ENCODE peak calls at places on chromosomes 3 and 15, in five cellular contexts. B, S, Y, P and H are unnamed samples.

GRCh38 chr3:127089487-127090145 is 103.3 kb upstream of the PRR23E start:
- DNase-seq in S (peak), P (no peak), B (no peak), Y (peak), H (peak)

GRCh38 chr3:40661285-40661684 is 136.5 kb downstream of the ZNF621 start:
- DNase-seq in P (no peak), S (no peak), B (no peak), Y (no peak), H (no peak)

GRCh38 chr15:90463381-90463780 is 66.3 kb upstream of the CRTC3 start:
- DNase-seq in Y (peak), P (no peak), S (peak), B (no peak), H (peak)

GRCh38 chr3:42376397-42376798 is 34.0 kb downstream of the LYZL4 start:
- DNase-seq in S (peak), Y (peak), P (peak), B (no peak), H (peak)

GRCh38 chr15:100255644-100256043 is 86.1 kb downstream of the ADAMTS17 start:
- DNase-seq in B (no peak), Y (no peak), P (no peak), S (no peak), H (no peak)

GRCh38 chr3:196274585-196274984 is 12.9 kb downstream of the PCYT1A start:
- DNase-seq in P (no peak), S (peak), Y (no peak), B (no peak), H (no peak)

GRCh38 chr3:150238043-150238802 is 169.9 kb upstream of the TSC22D2 start:
- DNase-seq in B (no peak), P (no peak), Y (no peak), S (no peak), H (no peak)

GRCh38 chr15:59222906-59223579 is 16.4 kb downstream of the LDHAL6B start:
- DNase-seq in B (no peak), P (no peak), Y (no peak), S (no peak), H (no peak)

GRCh38 chr15:84681822-84682221 is 23.8 kb upstream of the NMB start:
- DNase-seq in Y (peak), B (no peak), S (peak), P (no peak), H (no peak)

GRCh38 chr3:44529927-44530326 is 25.1 kb upstream of the ZKSCAN7 start:
- DNase-seq in S (no peak), B (no peak), P (no peak), Y (peak), H (peak)

GRCh38 chr3:126986001-126986400 is 3.1 kb downstream of the PLXNA1 start:
- DNase-seq in Y (peak), P (no peak), B (no peak), S (peak), H (peak)

GRCh38 chr15:57611938-57612337 is 20.2 kb downstream of the MYZAP start:
- DNase-seq in S (peak), P (peak), B (peak), Y (peak), H (peak)

GRCh38 chr3:71402872-71403271 is 180.7 kb downstream of the FOXP1 start:
- DNase-seq in S (no peak), B (no peak), Y (no peak), P (no peak), H (no peak)

GRCh38 chr3:184259878-184260570 is 1.3 kb downstream of the CAMK2N2 start:
- DNase-seq in Y (peak), P (no peak), S (no peak), B (peak), H (no peak)

GRCh38 chr3:71504250-71505036 is 79.1 kb downstream of the FOXP1 start:
- DNase-seq in B (peak), P (no peak), S (peak), Y (peak), H (peak)

GRCh38 chr3:100637197-100637631 is 27.8 kb downstream of the ADGRG7 start:
- DNase-seq in Y (no peak), B (no peak), S (no peak), P (no peak), H (peak)

GRCh38 chr15:44584162-44584749 is 47.3 kb downstream of the EIF3J start:
- DNase-seq in Y (peak), S (peak), B (peak), P (no peak), H (peak)
- TF ChIP-seq CTCF in Y (peak), S (peak), B (peak), P (no peak), H (peak)

GRCh38 chr15:73442436-73442835 is 528 bp upstream of the REC114 start:
- DNase-seq in P (no peak), S (no peak), Y (no peak), B (no peak), H (no peak)
- H3K4me3 ChIP-seq in P (no peak), S (no peak), Y (no peak), B (no peak), H (no peak)

GRCh38 chr3:55718475-55718874 is 231.4 kb upstream of the WNT5A start:
- DNase-seq in S (peak), P (no peak), Y (peak), B (no peak), H (peak)

GRCh38 chr3:55719508-55719907 is 232.4 kb upstream of the WNT5A start:
- DNase-seq in P (no peak), Y (no peak), B (no peak), S (no peak), H (peak)

GRCh38 chr3:55718956-55719355 is 231.8 kb upstream of the WNT5A start:
- DNase-seq in S (no peak), Y (no peak), P (no peak), B (no peak), H (no peak)

GRCh38 chr3:55721716-55722484 is 234.8 kb upstream of the WNT5A start:
- DNase-seq in S (peak), B (no peak), P (no peak), Y (peak), H (peak)

DNA sequence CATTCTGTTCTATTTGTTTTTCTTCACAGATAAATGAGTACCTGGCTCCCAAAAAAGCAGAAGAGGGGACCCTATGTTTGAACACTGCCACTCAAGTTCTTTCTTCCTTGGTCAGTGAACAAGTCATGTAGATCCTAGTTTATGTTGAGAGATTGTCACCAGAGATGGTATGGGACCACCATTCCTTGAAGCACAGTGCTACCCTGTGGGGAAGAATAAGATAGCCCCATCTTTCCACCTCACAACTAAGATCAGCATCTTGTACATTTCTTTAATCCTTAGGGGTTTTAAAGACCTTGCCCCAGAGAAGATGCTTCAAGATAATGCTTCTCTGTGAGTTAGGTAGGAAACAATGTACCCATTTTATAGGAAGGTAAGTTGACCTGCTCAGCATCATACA is 233.5 kb upstream of the WNT5A start:
- DNase-seq in P (no peak), Y (peak), S (peak), B (peak), H (peak)
- TF ChIP-seq CTCF in P (no peak), Y (peak), S (peak), B (no peak), H (peak)

GRCh38 chr3:164460851-164461250 is 617.4 kb downstream of the SI start:
- DNase-seq in P (no peak), S (no peak), Y (no peak), B (no peak), H (peak)
- H3K4me3 ChIP-seq in P (no peak), S (no peak), Y (no peak), B (no peak), H (no peak)

DNA sequence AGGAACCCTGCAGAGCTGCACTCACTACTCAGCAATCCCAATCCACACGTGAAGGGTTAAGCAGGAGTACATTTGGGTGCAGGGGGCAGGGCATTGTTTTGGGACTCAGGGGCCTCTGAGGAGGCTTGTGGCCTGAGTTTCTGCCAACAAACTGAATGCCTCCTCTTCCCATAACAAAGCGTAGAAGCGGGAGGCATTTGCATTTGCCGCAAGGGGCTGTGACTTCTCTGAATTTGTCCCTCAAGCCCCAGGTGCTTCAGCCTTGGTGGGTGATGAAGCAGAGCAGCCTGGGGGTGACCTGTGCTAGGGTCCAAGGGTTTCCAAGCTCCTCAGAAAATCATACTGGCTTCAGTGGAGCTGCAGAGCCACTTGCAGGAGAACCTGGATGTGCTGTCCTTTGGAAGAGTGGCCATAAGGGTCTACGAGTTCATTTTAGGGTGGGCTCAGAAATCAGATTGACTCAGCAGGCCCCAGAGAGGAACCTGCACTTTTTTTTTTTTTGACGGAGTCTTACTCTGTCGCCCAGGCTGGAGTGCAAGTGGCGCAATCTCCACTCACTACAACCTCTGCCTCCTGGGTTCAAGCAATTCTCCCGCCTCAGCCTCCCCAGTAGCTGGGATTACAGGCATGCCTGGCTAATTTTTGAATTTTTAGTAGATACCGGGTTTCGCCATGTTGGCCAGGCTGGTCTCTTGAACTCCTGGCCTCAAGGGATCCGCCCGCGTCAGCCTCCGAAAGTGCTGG is 1.4 kb upstream of the RPSA start:
- DNase-seq in B (no peak), S (no peak), Y (no peak), P (no peak), H (no peak)
- TF ChIP-seq CTCF in B (no peak), S (no peak), Y (no peak), P (no peak), H (no peak)

GRCh38 chr3:193978446-193978845 is 157.5 kb upstream of the HES1 start:
- DNase-seq in S (no peak), P (no peak), Y (no peak), B (no peak), H (no peak)

GRCh38 chr3:193981534-193981933 is 154.4 kb upstream of the HES1 start:
- DNase-seq in B (no peak), S (no peak), P (no peak), Y (no peak), H (no peak)

GRCh38 chr3:193982258-193982659 is 153.7 kb upstream of the HES1 start:
- DNase-seq in B (no peak), S (peak), P (no peak), Y (peak), H (peak)

GRCh38 chr3:193980905-193981304 is 155.0 kb upstream of the HES1 start:
- DNase-seq in P (no peak), B (no peak), S (no peak), Y (no peak), H (no peak)

GRCh38 chr3:193980326-193980725 is 155.6 kb upstream of the HES1 start:
- DNase-seq in P (no peak), Y (peak), S (no peak), B (no peak), H (peak)
- H3K4me3 ChIP-seq in P (no peak), Y (no peak), S (no peak), B (no peak), H (no peak)

DNA sequence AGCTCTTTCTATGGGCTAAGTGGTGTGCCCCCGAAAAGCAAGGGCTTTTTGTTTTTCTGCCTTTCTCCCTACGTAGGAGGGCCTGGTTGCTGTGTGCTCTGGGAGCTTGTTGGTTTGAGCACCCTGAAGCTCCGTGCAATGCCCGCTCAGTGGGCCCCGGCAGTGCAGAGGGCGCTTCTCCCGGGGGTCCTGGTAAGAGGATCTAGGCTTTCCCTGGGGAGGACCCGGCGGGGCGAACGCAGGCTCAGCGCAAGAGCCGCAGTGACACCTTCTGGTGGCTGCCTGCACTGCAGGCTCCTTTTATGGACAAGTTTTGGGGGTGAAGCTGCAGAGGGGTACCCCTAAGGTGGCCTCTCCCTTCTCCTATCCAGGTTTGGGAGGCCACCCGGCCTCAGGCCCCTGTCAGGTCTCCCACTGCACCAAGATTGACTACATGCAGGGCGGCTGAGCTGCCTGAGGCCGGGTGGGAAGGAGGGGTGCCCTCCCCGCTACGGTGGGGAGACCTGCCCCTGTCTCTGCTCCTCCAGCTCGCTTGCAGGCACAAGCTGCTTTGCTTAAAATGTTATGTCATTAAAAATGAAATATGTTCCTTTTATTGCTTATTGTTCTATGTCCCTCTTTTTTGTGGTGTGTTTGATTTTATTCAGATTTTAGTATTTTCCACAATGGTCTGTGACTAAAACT is 387.9 kb downstream of the GABRG3 start:
- DNase-seq in P (no peak), Y (peak), S (peak), B (no peak), H (no peak)
- TF ChIP-seq CTCF in P (peak), Y (peak), S (peak), B (peak), H (peak)

GRCh38 chr15:71186267-71186666 is 71.0 kb downstream of the THSD4 start:
- DNase-seq in P (no peak), Y (no peak), B (no peak), S (no peak), H (no peak)
- H3K4me3 ChIP-seq in P (no peak), Y (no peak), B (no peak), S (no peak), H (no peak)

GRCh38 chr3:159346504-159346903 is 544.6 kb downstream of the MFSD1 start:
- DNase-seq in B (no peak), S (no peak), Y (no peak), P (no peak), H (no peak)
- TF ChIP-seq CTCF in B (no peak), S (no peak), Y (no peak), P (no peak), H (no peak)

DNA sequence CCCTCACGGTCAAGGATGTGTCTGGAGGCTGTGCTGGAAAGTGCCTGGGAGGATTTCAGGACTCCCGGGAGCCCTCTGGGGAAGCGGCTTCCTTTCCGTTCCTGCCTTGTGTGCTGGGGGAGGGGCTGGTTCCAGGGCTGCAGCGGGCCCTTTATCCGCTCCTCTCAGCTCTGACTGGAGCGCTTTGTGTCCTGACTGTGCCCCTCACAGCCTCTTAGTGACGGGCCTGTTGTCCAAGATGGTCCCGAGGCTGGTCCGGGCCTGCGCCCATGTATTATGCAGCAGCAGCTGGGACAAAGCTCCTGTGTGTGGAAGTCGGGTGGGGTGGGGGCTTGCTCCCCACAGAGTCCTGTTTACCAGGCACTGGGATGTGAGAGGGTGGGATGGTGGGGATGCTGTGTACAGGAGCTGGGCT is 35.8 kb downstream of the CORO2B start:
- DNase-seq in P (no peak), Y (peak), B (no peak), S (peak), H (no peak)
- H3K4me3 ChIP-seq in P (no peak), Y (no peak), B (no peak), S (no peak), H (no peak)